ENCODE peak calls at places on chromosomes 13 and 19, in eight cellular contexts. R is transverse colon; W is neural progenitor cell; Y is CD8-positive, alpha-beta T cell; H is stomach; T is foreskin keratinocyte; K is GM23338; C is testis. F is an unnamed sample.

GRCh38 chr19:5166262-5166661 is 174.3 kb downstream of the PTPRS start:
- DNase-seq in C (no peak), Y (no peak), H (no peak), W (no peak), R (no peak), T (peak; percentile 36), K (no peak), F (no peak)

GRCh38 chr19:46241676-46242075 is 12.1 kb downstream of the IGFL1 start:
- DNase-seq in H (no peak), W (peak; percentile 73), K (no peak), Y (no peak), R (no peak), C (no peak), T (no peak), F (no peak)

GRCh38 chr19:41531438-41532311 is 44.3 kb upstream of the CEACAM21 start:
- DNase-seq in T (no peak), W (no peak), R (peak; percentile 74), H (peak; percentile 64), Y (peak; percentile 82), C (peak; percentile 64), K (no peak), F (peak; percentile 50)

GRCh38 chr13:33272531-33273124 is 12.9 kb downstream of the STARD13 start:
- DNase-seq in T (peak; percentile 81), H (peak; percentile 54), R (peak; percentile 51), Y (no peak), C (no peak), K (no peak), W (no peak), F (no peak)

GRCh38 chr19:48568345-48568886 is 16.4 kb downstream of the SULT2B1 start:
- DNase-seq in R (peak; percentile 73), C (peak; percentile 90), Y (no peak), H (peak; percentile 87), W (peak; percentile 26), K (peak; percentile 65), T (peak; percentile 75), F (peak; percentile 58)

GRCh38 chr13:75263741-75264407 is 218.1 kb downstream of the TBC1D4 start:
- DNase-seq in H (no peak), C (no peak), T (no peak), W (no peak), Y (no peak), R (no peak), K (no peak), F (no peak)

GRCh38 chr13:72864142-72865035 is 82.5 kb downstream of the PIBF1 start:
- DNase-seq in H (no peak), T (no peak), R (no peak), Y (no peak), C (no peak), W (no peak), K (no peak), F (no peak)

GRCh38 chr19:14432817-14433453 is at the start of gene PKN1:
- DNase-seq in C (peak; percentile 53), K (peak; percentile 88), W (peak; percentile 91), Y (no peak), T (no peak), R (peak; percentile 59), H (peak; percentile 57), F (peak; percentile 81)

GRCh38 chr13:87122551-87122950 is 548.6 kb upstream of the SLITRK5 start:
- DNase-seq in W (no peak), Y (no peak), T (peak; percentile 33), R (no peak), K (no peak), C (no peak), H (no peak), F (no peak)

GRCh38 chr13:46571189-46571901 is 18.4 kb downstream of the LRCH1 start:
- DNase-seq in H (no peak), C (no peak), R (no peak), W (no peak), Y (no peak), K (no peak), T (no peak), F (no peak)

GRCh38 chr13:48412881-48413351 is at the start of gene LPAR6:
- DNase-seq in K (peak; percentile 35), W (peak; percentile 13), R (no peak), H (no peak), T (peak; percentile 75), Y (no peak), C (no peak), F (peak; percentile 21)

GRCh38 chr13:31042084-31042483 is 109.6 kb downstream of the TEX26 start:
- DNase-seq in T (no peak), R (no peak), H (no peak), W (no peak), C (no peak), Y (no peak), K (no peak), F (no peak)

DNA sequence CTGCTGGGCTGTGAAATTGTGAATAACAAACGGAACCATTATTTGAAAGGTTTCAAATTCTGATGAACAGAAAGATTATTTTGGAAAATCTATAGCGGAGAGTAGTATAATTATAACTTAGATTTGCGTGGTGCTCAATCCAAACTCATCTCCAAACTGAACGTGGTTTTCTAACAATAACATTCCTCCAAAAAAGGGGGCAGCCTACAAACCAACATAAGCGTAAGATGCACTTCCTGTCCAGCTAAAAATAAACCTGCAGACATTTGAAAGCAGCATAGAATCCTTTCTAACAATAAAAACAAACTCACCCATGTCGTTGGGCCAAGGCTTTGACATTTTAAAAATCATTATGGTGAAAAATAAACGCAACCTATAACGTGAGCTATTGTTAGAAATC is 178.4 kb downstream of the COL4A1 start:
- DNase-seq in W (no peak), K (no peak), C (no peak), R (no peak), T (no peak), Y (no peak), H (no peak), F (no peak)
- H3K4me1 ChIP-seq in W (peaks cover 78% of the 10 kb centered on the region), K (peaks cover 18% of the 10 kb centered on the region), C (peaks cover 10% of the 10 kb centered on the region), R (peaks cover 5% of the 10 kb centered on the region), T (peaks cover 24% of the 10 kb centered on the region), Y (no peaks in the 10 kb centered on the region), H (peaks cover 8% of the 10 kb centered on the region), F (no peaks in the 10 kb centered on the region)

GRCh38 chr13:52738719-52739467 is 727 bp downstream of the CNMD start:
- DNase-seq in Y (peak; percentile 20), K (peak; percentile 75), T (no peak), R (no peak), H (no peak), W (peak; percentile 87), C (peak; percentile 44), F (no peak)
- TF ChIP-seq CTCF in Y (peak; percentile 52), K (peak; percentile 67), T (peak; percentile 36), R (no peak), H (no peak), W (peak; percentile 85), C (peak; percentile 58), F (no peak)

DNA sequence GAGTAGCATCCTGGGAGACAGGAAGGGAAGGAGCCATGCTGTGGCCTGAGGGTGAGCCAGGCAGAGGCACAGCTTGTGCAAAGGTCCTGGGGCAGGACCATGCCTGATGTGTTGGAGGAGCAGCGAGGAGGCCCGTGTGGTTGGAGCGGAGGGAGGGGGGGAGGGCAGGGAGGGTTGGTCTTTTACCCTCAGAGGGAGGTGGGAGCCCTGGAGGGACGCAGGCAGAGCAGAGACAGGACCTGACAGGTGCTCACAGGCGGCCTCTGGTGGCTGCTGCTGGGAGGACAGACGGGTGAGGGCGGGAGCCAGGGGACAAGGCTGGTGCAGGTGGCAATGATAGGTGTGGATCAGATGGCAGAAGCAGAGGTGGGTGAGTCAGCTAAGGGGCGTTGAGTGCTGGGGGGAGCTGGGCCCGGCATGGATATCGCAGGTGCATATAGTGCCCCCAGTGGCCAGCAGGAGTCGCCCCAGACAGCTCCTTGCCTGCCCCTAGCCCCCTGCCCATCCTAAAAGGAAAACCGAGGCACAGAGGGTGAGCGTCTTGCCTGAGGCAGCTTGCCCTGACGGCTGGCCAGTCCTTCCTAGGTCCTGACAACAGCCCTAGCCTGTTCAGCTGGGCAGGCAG is 9.8 kb upstream of the GNA15 start:
- DNase-seq in H (peak; percentile 79), T (no peak), R (peak; percentile 79), Y (peak; percentile 63), K (peak; percentile 88), W (peak; percentile 67), C (no peak), F (peak; percentile 88)
- H3K27ac ChIP-seq in H (no peak overlapping the region), T (no peak overlapping the region), R (no peak overlapping the region), Y (no peak overlapping the region), K (no peak overlapping the region), W (no peak overlapping the region), C (no peak overlapping the region), F (no peak overlapping the region)

DNA sequence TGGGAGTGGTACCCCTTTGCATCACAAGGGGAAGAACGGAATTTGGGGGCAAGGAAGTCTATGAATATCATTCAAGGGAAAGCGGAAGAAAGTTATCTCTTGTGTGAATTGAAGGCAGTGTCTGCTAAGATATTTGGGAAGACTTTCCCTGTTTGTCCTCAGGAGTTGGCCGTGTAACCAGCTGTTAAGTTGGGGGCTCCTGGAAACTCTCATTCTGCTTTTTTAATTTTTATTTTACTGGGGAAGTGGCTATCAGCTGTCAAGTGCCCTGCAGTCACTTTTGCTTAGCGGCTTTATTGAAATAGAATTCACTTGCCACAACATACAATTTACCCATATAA is 2.9 kb downstream of the UPF1 start:
- DNase-seq in H (no peak), C (no peak), Y (no peak), W (no peak), R (no peak), K (no peak), T (no peak), F (no peak)
- H3K4me1 ChIP-seq in H (peaks cover 45% of the 10 kb centered on the region), C (peaks cover 40% of the 10 kb centered on the region), Y (peaks cover 64% of the 10 kb centered on the region), W (peaks cover 17% of the 10 kb centered on the region), R (peaks cover 61% of the 10 kb centered on the region), K (peaks cover 31% of the 10 kb centered on the region), T (no peaks in the 10 kb centered on the region), F (peaks cover 30% of the 10 kb centered on the region)

DNA sequence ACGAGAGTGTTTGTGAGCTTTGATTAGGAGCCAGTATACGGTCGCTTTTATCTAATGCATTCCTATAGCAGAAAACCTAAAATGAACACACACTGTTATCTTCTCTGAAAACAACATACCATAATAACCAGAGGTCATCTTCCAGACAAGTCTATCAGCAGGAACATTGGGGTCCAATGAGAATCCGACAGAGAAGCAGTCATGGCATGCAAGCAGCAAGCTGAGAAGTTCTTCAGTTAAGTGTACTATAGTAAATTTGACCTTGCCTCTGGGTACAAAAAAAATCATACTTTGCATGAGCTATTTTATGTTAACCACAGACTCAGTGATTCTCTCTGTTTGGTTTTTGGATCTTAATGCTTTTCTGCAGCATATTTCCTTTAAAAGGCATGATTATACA is 1505.1 kb downstream of the PCDH9 start:
- DNase-seq in C (no peak), K (no peak), T (no peak), Y (no peak), W (no peak), R (no peak), H (no peak), F (no peak)
- TF ChIP-seq CTCF in C (no peak), K (no peak), T (no peak), Y (no peak), W (no peak), R (no peak), H (no peak), F (no peak)

GRCh38 chr19:55042688-55043087 is 4.6 kb upstream of the GP6 start:
- DNase-seq in C (no peak), R (no peak), K (no peak), W (no peak), T (no peak), H (no peak), Y (no peak), F (no peak)
- H3K27ac ChIP-seq in C (no peak overlapping the region), R (no peak overlapping the region), K (no peak overlapping the region), W (no peak overlapping the region), T (no peak overlapping the region), H (no peak overlapping the region), Y (no peak overlapping the region), F (no peak overlapping the region)